ENCODE peak calls at places on chromosome 9, in eight cellular contexts. One of them, this sample, is unnamed.

GRCh38 chr9:111400564-111400898 is 70.5 kb upstream of the OR2K2 start:
- DNase-seq in Peyer's patch: no peak
- DNase-seq in A549: no peak
- DNase-seq in tibial nerve: no peak
- DNase-seq in ovary: no peak
- DNase-seq in heart left ventricle: no peak
- DNase-seq in transverse colon: no peak
- DNase-seq in spleen: no peak
- DNase-seq in this sample: no peak

GRCh38 chr9:127979015-127979332 is 1.8 kb downstream of the EEIG1 start:
- DNase-seq in transverse colon: no peak
- DNase-seq in tibial nerve: no peak
- DNase-seq in heart left ventricle: no peak
- DNase-seq in spleen: no peak
- DNase-seq in ovary: no peak
- DNase-seq in Peyer's patch: no peak
- DNase-seq in A549: no peak
- DNase-seq in this sample: no peak

GRCh38 chr9:130565792-130566191 is 13.6 kb upstream of the FUBP3 start:
- DNase-seq in ovary: no peak
- DNase-seq in A549: no peak
- DNase-seq in tibial nerve: no peak
- DNase-seq in Peyer's patch: no peak
- DNase-seq in heart left ventricle: no peak
- DNase-seq in transverse colon: no peak
- DNase-seq in spleen: peak
- DNase-seq in this sample: no peak

GRCh38 chr9:128276574-128277270 is 646 bp downstream of the SWI5 start:
- DNase-seq in ovary: no peak
- DNase-seq in Peyer's patch: peak
- DNase-seq in spleen: no peak
- DNase-seq in tibial nerve: peak
- DNase-seq in heart left ventricle: no peak
- DNase-seq in transverse colon: no peak
- DNase-seq in A549: peak
- DNase-seq in this sample: peak

GRCh38 chr9:297104-297794 is 82.6 kb downstream of the DOCK8 start:
- DNase-seq in tibial nerve: peak
- DNase-seq in ovary: no peak
- DNase-seq in transverse colon: peak
- DNase-seq in heart left ventricle: peak
- DNase-seq in A549: peak
- DNase-seq in spleen: peak
- DNase-seq in Peyer's patch: peak
- DNase-seq in this sample: no peak

GRCh38 chr9:5493597-5494511 is 16.5 kb upstream of the PDCD1LG2 start:
- DNase-seq in heart left ventricle: peak
- DNase-seq in A549: no peak
- DNase-seq in spleen: no peak
- DNase-seq in tibial nerve: peak
- DNase-seq in Peyer's patch: peak
- DNase-seq in ovary: no peak
- DNase-seq in transverse colon: peak
- DNase-seq in this sample: no peak

GRCh38 chr9:19999491-20000057 is 210.7 kb upstream of the SLC24A2 start:
- DNase-seq in A549: no peak
- DNase-seq in spleen: no peak
- DNase-seq in ovary: no peak
- DNase-seq in transverse colon: no peak
- DNase-seq in tibial nerve: no peak
- DNase-seq in heart left ventricle: no peak
- DNase-seq in Peyer's patch: no peak
- DNase-seq in this sample: no peak

GRCh38 chr9:113572076-113572861 is 108.7 kb downstream of the RGS3 start:
- DNase-seq in ovary: peak
- DNase-seq in tibial nerve: no peak
- DNase-seq in heart left ventricle: no peak
- DNase-seq in A549: no peak
- DNase-seq in spleen: peak
- DNase-seq in Peyer's patch: peak
- DNase-seq in transverse colon: no peak
- DNase-seq in this sample: peak

GRCh38 chr9:84583866-84584265 is 85.7 kb upstream of the NTRK2 start:
- DNase-seq in spleen: no peak
- DNase-seq in heart left ventricle: no peak
- DNase-seq in transverse colon: no peak
- DNase-seq in tibial nerve: no peak
- DNase-seq in A549: no peak
- DNase-seq in Peyer's patch: no peak
- DNase-seq in ovary: no peak
- DNase-seq in this sample: no peak

GRCh38 chr9:79652598-79652997 is 80.8 kb downstream of the TLE4 start:
- DNase-seq in ovary: no peak
- DNase-seq in A549: no peak
- DNase-seq in heart left ventricle: no peak
- DNase-seq in transverse colon: no peak
- DNase-seq in tibial nerve: no peak
- DNase-seq in spleen: no peak
- DNase-seq in Peyer's patch: no peak
- DNase-seq in this sample: no peak

GRCh38 chr9:13190040-13190439 is 89.5 kb downstream of the MPDZ start:
- DNase-seq in tibial nerve: no peak
- DNase-seq in heart left ventricle: no peak
- DNase-seq in ovary: no peak
- DNase-seq in transverse colon: no peak
- DNase-seq in A549: no peak
- DNase-seq in spleen: no peak
- DNase-seq in Peyer's patch: no peak
- DNase-seq in this sample: no peak

GRCh38 chr9:130448035-130448624 is 3.4 kb downstream of the ASS1 start:
- DNase-seq in spleen: no peak
- DNase-seq in Peyer's patch: no peak
- DNase-seq in transverse colon: no peak
- DNase-seq in A549: no peak
- DNase-seq in tibial nerve: no peak
- DNase-seq in ovary: no peak
- DNase-seq in heart left ventricle: no peak
- DNase-seq in this sample: no peak

GRCh38 chr9:136683173-136683745 is 4.0 kb downstream of the AGPAT2 start:
- DNase-seq in spleen: no peak
- DNase-seq in transverse colon: no peak
- DNase-seq in A549: no peak
- DNase-seq in heart left ventricle: no peak
- DNase-seq in Peyer's patch: no peak
- DNase-seq in tibial nerve: no peak
- DNase-seq in ovary: no peak
- DNase-seq in this sample: no peak
- H3K27ac ChIP-seq in spleen: peak
- H3K27ac ChIP-seq in transverse colon: no peak
- H3K27ac ChIP-seq in A549: no peak
- H3K27ac ChIP-seq in heart left ventricle: no peak
- H3K27ac ChIP-seq in Peyer's patch: no peak
- H3K27ac ChIP-seq in tibial nerve: no peak
- H3K27ac ChIP-seq in ovary: no peak
- H3K27ac ChIP-seq in this sample: no peak

GRCh38 chr9:95507456-95508241 is 9.1 kb downstream of the PTCH1 start:
- DNase-seq in transverse colon: peak
- DNase-seq in heart left ventricle: peak
- DNase-seq in A549: peak
- DNase-seq in tibial nerve: no peak
- DNase-seq in Peyer's patch: peak
- DNase-seq in ovary: peak
- DNase-seq in spleen: no peak
- DNase-seq in this sample: peak

GRCh38 chr9:95508242-95508967 is 8.4 kb downstream of the PTCH1 start:
- DNase-seq in heart left ventricle: no peak
- DNase-seq in Peyer's patch: no peak
- DNase-seq in transverse colon: no peak
- DNase-seq in A549: no peak
- DNase-seq in spleen: no peak
- DNase-seq in ovary: peak
- DNase-seq in tibial nerve: no peak
- DNase-seq in this sample: no peak

GRCh38 chr9:95506438-95506691 is 10.4 kb downstream of the PTCH1 start:
- DNase-seq in Peyer's patch: no peak
- DNase-seq in tibial nerve: no peak
- DNase-seq in heart left ventricle: peak
- DNase-seq in spleen: no peak
- DNase-seq in ovary: peak
- DNase-seq in A549: peak
- DNase-seq in transverse colon: peak
- DNase-seq in this sample: no peak

GRCh38 chr9:95505676-95506437 is 10.9 kb downstream of the PTCH1 start:
- DNase-seq in Peyer's patch: peak
- DNase-seq in A549: peak
- DNase-seq in tibial nerve: peak
- DNase-seq in ovary: peak
- DNase-seq in heart left ventricle: peak
- DNase-seq in transverse colon: peak
- DNase-seq in spleen: no peak
- DNase-seq in this sample: peak

DNA sequence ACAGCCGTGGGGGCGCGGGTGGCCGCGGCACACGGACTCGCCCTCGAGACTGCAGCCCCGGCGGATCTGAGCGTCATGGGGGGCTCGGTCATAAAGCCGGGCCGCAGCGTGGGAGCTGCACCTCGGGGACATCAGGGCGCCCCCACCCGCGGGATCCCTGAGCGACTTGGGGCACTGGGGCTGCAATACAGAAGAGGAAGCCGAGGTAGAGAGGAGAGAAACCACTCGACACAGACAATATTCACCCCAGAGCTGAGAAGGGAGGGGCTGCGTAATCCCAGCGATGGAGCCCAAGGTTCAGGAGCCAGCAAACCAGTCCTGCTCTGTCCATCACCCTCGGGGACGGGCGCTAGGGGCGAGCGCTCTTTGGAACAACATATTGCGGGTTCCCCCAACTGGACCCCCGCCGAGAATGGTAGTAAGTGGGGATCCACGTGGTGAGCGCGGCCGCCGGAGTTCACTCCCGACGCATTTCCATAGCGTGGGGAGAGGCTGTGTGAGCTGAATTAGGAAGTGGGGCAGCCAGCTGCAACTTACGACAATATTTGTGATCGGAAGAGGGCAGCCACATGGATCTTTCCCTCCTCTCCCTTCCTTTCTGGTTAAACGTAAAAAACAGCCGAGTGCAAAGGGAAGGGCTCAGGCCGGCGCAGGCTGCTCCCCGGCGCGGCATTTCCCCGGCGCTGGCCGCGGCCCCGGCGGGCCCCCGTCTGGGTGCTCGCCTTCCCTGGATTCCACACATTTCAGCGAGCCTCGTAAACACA is 9.9 kb downstream of the PTCH1 start:
- DNase-seq in ovary: peak
- DNase-seq in transverse colon: peak
- DNase-seq in tibial nerve: no peak
- DNase-seq in spleen: peak
- DNase-seq in heart left ventricle: peak
- DNase-seq in Peyer's patch: peak
- DNase-seq in A549: peak
- DNase-seq in this sample: no peak
- TF ChIP-seq POLR2A in ovary: peak
- TF ChIP-seq POLR2A in transverse colon: peak
- TF ChIP-seq POLR2A in tibial nerve: peak
- TF ChIP-seq POLR2A in spleen: no peak
- TF ChIP-seq POLR2A in heart left ventricle: no peak
- TF ChIP-seq POLR2A in Peyer's patch: no peak
- TF ChIP-seq POLR2A in A549: no peak
- TF ChIP-seq POLR2A in this sample: peak

GRCh38 chr9:36192196-36192595 is 1.5 kb downstream of the CLTA start:
- DNase-seq in heart left ventricle: no peak
- DNase-seq in transverse colon: no peak
- DNase-seq in Peyer's patch: no peak
- DNase-seq in spleen: no peak
- DNase-seq in tibial nerve: no peak
- DNase-seq in ovary: no peak
- DNase-seq in A549: no peak
- DNase-seq in this sample: no peak

GRCh38 chr9:36191290-36191645 is 547 bp downstream of the CLTA start:
- DNase-seq in Peyer's patch: peak
- DNase-seq in transverse colon: peak
- DNase-seq in spleen: peak
- DNase-seq in ovary: no peak
- DNase-seq in tibial nerve: peak
- DNase-seq in A549: no peak
- DNase-seq in heart left ventricle: no peak
- DNase-seq in this sample: no peak

GRCh38 chr9:36191696-36192095 is 975 bp downstream of the CLTA start:
- DNase-seq in transverse colon: no peak
- DNase-seq in tibial nerve: no peak
- DNase-seq in Peyer's patch: no peak
- DNase-seq in ovary: no peak
- DNase-seq in heart left ventricle: no peak
- DNase-seq in A549: no peak
- DNase-seq in spleen: no peak
- DNase-seq in this sample: no peak

GRCh38 chr9:36194326-36195000 is 3.7 kb downstream of the CLTA start:
- DNase-seq in heart left ventricle: no peak
- DNase-seq in tibial nerve: no peak
- DNase-seq in A549: no peak
- DNase-seq in spleen: no peak
- DNase-seq in ovary: no peak
- DNase-seq in Peyer's patch: no peak
- DNase-seq in transverse colon: no peak
- DNase-seq in this sample: no peak

DNA sequence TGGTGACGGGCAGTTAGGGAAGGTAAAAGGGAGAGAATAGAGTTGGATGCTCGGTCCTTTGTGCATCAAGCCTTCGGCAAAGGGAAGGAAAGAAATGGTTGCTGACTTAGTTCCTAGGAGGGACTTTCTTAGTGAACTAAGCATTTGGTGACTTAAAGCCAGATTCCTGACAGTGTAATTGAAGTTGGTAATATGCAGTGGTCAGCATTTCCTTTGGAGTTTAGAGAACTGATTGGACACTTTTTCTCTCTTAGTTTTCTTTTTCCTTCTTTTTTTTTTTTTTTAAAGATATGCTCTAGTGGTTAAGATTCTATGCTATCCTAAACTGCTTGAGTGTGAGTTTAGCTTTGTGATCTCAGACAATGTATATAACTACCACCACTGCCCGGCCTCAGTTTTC is 2.3 kb downstream of the CLTA start:
- DNase-seq in spleen: no peak
- DNase-seq in ovary: no peak
- DNase-seq in tibial nerve: no peak
- DNase-seq in Peyer's patch: no peak
- DNase-seq in A549: no peak
- DNase-seq in transverse colon: no peak
- DNase-seq in heart left ventricle: no peak
- DNase-seq in this sample: no peak
- H3K27ac ChIP-seq in spleen: peak
- H3K27ac ChIP-seq in ovary: no peak
- H3K27ac ChIP-seq in tibial nerve: no peak
- H3K27ac ChIP-seq in Peyer's patch: no peak
- H3K27ac ChIP-seq in A549: no peak
- H3K27ac ChIP-seq in transverse colon: no peak
- H3K27ac ChIP-seq in heart left ventricle: no peak
- H3K27ac ChIP-seq in this sample: no peak

DNA sequence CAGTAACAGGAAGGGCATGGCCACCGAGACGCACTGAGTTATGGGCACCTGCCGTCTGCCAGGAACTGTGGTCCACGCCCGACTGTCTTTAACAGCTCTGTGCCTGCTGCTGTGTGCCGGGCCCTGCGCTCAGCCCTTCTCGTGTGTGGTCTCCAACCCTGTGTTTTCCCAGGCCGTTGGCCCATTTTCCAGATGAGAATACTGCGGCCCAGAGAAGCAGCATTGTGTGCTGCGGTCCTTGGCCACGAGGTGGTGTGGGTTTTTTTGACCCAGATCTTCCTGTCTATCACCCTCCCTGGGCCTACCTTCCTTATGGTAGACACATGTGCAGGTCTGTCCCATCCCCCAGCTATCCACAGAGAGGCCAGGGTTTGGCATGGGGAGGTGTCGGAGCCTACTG is 47.0 kb downstream of the RXRA start:
- DNase-seq in heart left ventricle: no peak
- DNase-seq in A549: no peak
- DNase-seq in transverse colon: no peak
- DNase-seq in tibial nerve: no peak
- DNase-seq in spleen: no peak
- DNase-seq in ovary: no peak
- DNase-seq in Peyer's patch: no peak
- DNase-seq in this sample: no peak
- TF ChIP-seq POLR2A in heart left ventricle: no peak
- TF ChIP-seq POLR2A in A549: no peak
- TF ChIP-seq POLR2A in transverse colon: no peak
- TF ChIP-seq POLR2A in tibial nerve: no peak
- TF ChIP-seq POLR2A in spleen: no peak
- TF ChIP-seq POLR2A in ovary: no peak
- TF ChIP-seq POLR2A in Peyer's patch: no peak
- TF ChIP-seq POLR2A in this sample: no peak

This sample was measured in uterus.